ENCODE peak calls at places on chromosomes 7 and 10, in eight cellular contexts. U is body of pancreas, S is WTC11, Q is colonic mucosa, N is RWPE1, J is astrocyte of the cerebellum, D is fibroblast of pulmonary artery, B is neural crest cell. M is an unnamed sample.

GRCh38 chr10:48614481-48615383 is 9.9 kb upstream of the ARHGAP22 start:
- DNase-seq in Q (peak; percentile 7), U (no peak), S (no peak), B (no peak), N (no peak), J (no peak), D (peak; percentile 57), M (no peak)

GRCh38 chr10:63929826-63930467 is 408.7 kb downstream of the REEP3 start:
- DNase-seq in Q (no peak), U (peak; percentile 7), N (peak; percentile 8), S (no peak), D (no peak), B (no peak), J (no peak), M (no peak)

GRCh38 chr10:43145313-43145712 is 7.1 kb downstream of the CSGALNACT2 start:
- DNase-seq in J (no peak), B (no peak), D (no peak), N (no peak), U (no peak), S (no peak), Q (no peak), M (peak; percentile 23)

GRCh38 chr7:118948508-118948907 is 724.0 kb downstream of the ANKRD7 start:
- DNase-seq in N (no peak), J (no peak), S (no peak), U (no peak), B (no peak), D (no peak), Q (no peak), M (no peak)

GRCh38 chr7:22726849-22727792 is at the start of gene IL6:
- DNase-seq in B (peak; percentile 14), U (peak; percentile 86), S (peak; percentile 52), N (peak; percentile 58), Q (peak; percentile 50), J (peak; percentile 91), D (peak; percentile 96), M (peak; percentile 74)

GRCh38 chr7:108280136-108280535 is 150.0 kb upstream of the LAMB4 start:
- DNase-seq in J (no peak), B (no peak), S (no peak), U (peak; percentile 32), D (peak; percentile 80), N (no peak), Q (no peak), M (no peak)

GRCh38 chr10:7891634-7892033 is 73.3 kb downstream of the TAF3 start:
- DNase-seq in B (no peak), U (no peak), J (no peak), Q (no peak), N (no peak), S (no peak), D (peak; percentile 36), M (no peak)

GRCh38 chr7:108083980-108084379 is 46.2 kb downstream of the LAMB4 start:
- DNase-seq in J (no peak), U (no peak), D (peak; percentile 44), B (no peak), S (no peak), N (no peak), Q (no peak), M (no peak)

GRCh38 chr7:140489021-140489349 is 9.7 kb upstream of the MKRN1 start:
- DNase-seq in Q (no peak), D (no peak), S (no peak), J (no peak), U (no peak), N (no peak), B (no peak), M (no peak)

GRCh38 chr10:132460071-132460470 is 63.1 kb downstream of the PWWP2B start:
- DNase-seq in B (no peak), J (no peak), N (no peak), Q (no peak), U (peak; percentile 7), D (no peak), S (no peak), M (no peak)

GRCh38 chr7:73308665-73309214 is at the start of gene NSUN5:
- DNase-seq in B (peak; percentile 82), D (peak; percentile 62), J (no peak), Q (peak; percentile 92), N (peak; percentile 72), S (peak; percentile 89), U (peak; percentile 93), M (peak; percentile 91)
- TF ChIP-seq CTCF in B (no peak), D (no peak), J (no peak), Q (no peak), N (no peak), S (no peak), U (no peak), M (no peak)

GRCh38 chr7:47416454-47417121 is 165.3 kb downstream of the TNS3 start:
- DNase-seq in B (no peak), Q (no peak), N (no peak), S (no peak), U (no peak), D (no peak), J (no peak), M (no peak)
- TF ChIP-seq CTCF in B (no peak), Q (no peak), N (no peak), S (no peak), U (no peak), D (no peak), J (peak; percentile 36), M (no peak)

DNA sequence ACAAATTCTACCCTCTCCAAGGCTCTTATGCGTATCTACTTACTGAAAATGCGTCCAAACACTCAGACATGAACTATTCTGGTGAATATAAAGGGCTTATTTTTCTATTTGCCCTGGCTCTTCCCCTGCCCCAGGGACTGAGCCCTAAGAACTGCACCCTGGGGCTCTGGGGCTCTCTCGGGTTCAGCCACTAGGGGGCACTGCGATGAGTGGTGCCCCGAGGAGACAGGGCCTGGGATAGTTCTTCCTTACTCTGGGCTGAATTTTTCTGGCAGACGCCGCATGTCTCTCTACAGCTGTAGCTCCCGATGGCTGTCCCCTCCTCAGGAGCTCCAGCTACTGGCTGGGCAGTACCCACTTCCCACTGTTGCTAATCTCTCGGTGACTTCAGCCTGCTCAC is 30.8 kb upstream of the GSDME start:
- DNase-seq in J (no peak), Q (no peak), S (no peak), N (no peak), U (no peak), B (no peak), D (no peak), M (no peak)
- TF ChIP-seq CTCF in J (peak; percentile 43), Q (no peak), S (peak; percentile 47), N (peak; percentile 55), U (no peak), B (peak; percentile 55), D (peak; percentile 34), M (no peak)

GRCh38 chr7:92268921-92269320 is 23.1 kb downstream of the ANKIB1 start:
- DNase-seq in N (no peak), J (no peak), B (no peak), D (peak; percentile 33), S (no peak), U (no peak), Q (no peak), M (no peak)

DNA sequence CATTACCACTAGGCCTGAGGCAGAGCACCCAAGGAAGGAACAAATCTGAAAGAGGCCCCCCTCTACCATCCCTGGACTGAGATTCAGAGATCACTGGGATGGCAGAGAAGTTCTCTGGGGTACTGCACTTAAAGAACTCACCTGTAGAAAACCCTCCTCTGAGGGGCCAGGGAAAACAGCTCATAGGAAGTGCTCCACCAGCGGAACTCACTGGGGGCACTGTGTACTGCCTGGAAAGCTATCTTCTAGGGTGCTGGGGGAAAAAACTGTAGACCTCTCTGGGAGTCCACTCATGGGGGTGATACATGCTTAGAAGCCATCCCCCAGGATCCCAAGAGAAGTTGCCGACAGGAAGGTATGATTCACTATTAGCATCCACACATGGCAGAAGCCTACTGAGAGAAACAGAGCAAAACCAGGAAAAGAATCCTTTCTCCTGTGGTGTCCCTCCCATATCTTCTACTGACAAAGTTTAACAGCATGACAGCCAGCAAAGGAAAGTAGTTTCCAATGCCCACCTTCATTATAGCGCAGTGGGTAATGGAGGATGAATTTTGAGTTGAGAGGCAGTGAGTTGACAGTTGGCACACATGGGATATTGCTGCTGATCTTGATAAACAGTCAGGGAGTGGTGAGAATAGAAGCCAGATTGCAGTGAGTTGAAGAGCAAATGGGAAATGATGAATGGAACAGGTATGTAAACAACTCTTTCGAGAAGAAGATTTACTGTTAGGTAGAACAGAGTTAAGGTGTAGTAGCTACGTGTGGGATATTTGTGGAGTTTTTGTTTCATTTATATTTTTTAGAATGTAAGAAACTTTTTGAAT is 20.9 kb downstream of the ANKIB1 start:
- DNase-seq in N (no peak), Q (no peak), B (no peak), D (no peak), U (no peak), S (no peak), J (no peak), M (no peak)
- TF ChIP-seq CTCF in N (no peak), Q (no peak), B (no peak), D (no peak), U (no peak), S (no peak), J (no peak), M (no peak)

GRCh38 chr7:142153400-142153799 is 41.9 kb downstream of the MGAM2 start:
- DNase-seq in S (no peak), B (no peak), J (no peak), Q (no peak), U (peak; percentile 58), N (no peak), D (no peak), M (no peak)
- TF ChIP-seq CTCF in S (no peak), B (peak; percentile 55), J (peak; percentile 73), Q (no peak), U (peak; percentile 28), N (no peak), D (no peak), M (no peak)

DNA sequence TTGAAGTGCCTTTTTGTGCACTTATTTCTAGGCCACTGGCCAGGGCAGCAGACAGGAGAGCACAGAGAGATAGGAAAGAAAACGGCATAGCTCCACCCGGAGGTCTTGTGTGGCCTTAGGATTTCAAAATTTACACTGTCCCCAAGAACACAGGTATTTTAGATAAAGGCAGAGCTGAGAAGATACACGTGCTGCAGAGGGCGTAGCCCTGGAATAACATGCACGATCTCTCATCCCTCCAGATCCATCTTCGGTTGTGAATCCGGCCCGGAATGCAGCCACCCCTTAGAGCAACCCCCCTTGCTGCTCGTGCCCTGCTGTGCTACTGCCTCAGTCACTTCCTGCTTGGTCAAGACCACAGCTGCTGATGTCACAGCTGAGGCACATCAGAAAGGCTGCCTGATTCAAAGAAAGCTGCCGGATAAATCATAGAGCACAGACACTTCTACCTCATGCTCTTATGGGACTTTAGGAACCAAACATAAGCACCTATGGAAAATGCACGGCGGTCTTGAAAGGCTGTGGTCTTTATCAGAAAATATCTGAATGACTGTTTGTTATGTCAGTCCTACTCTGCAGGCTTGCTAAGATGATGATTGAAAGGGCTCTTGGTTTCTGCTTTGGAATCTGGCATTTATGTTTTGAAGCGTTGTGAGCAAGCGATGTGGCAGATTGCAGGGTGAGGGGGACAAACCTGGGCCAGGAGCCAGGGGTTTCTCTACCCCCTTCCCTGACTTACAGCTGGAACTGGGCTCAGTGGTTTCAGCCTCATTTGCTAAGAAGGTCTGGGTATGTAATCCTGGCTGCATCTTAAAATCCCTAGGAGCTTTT is 152.0 kb downstream of the SVIL start:
- DNase-seq in Q (no peak), J (peak; percentile 54), U (no peak), B (no peak), N (no peak), D (peak; percentile 63), S (peak; percentile 53), M (no peak)
- TF ChIP-seq CTCF in Q (no peak), J (peak; percentile 10), U (no peak), B (no peak), N (no peak), D (no peak), S (no peak), M (no peak)